ENCODE peak calls at places on chromosomes 13 and 19, in four cellular contexts. R is H1, V is WTC11, Z is K562. D is an unnamed sample.

GRCh38 chr19:36605101-36605838 is at the start of gene ZNF382:
- DNase-seq in V (peak), R (no peak), Z (no peak), D (peak)

GRCh38 chr13:95643471-95643813 is 1.1 kb downstream of the DZIP1 start:
- DNase-seq in V (no peak), R (no peak), Z (no peak), D (peak)

GRCh38 chr19:3068071-3068470 is 5.8 kb upstream of the TLE5 start:
- DNase-seq in V (no peak), Z (no peak), R (no peak), D (peak)

GRCh38 chr19:33550741-33551140 is 29.1 kb upstream of the PEPD start:
- DNase-seq in Z (no peak), R (no peak), V (no peak), D (no peak)

GRCh38 chr19:6473652-6474051 is 7.9 kb downstream of the DENND1C start:
- DNase-seq in V (no peak), R (no peak), Z (peak), D (no peak)

GRCh38 chr19:48415395-48415794 is 21.9 kb downstream of the GRIN2D start:
- DNase-seq in V (peak), Z (peak), R (peak), D (peak)

GRCh38 chr13:90302113-90302512 is 1045.4 kb upstream of the MIR17HG start:
- DNase-seq in Z (no peak), V (no peak), R (no peak), D (no peak)

GRCh38 chr13:61029064-61029463 is 386.6 kb downstream of the PCDH20 start:
- DNase-seq in R (no peak), Z (no peak), V (peak), D (peak)

GRCh38 chr13:112722433-112723250 is 32.8 kb downstream of the ATP11A start:
- DNase-seq in Z (peak), V (no peak), R (no peak), D (no peak)

GRCh38 chr19:47272448-47273312 is 2.0 kb upstream of the INAFM1 start:
- DNase-seq in V (no peak), Z (peak), R (no peak), D (no peak)

GRCh38 chr19:6032827-6033226 is 54.9 kb upstream of the RANBP3 start:
- DNase-seq in Z (no peak), V (no peak), R (no peak), D (no peak)

GRCh38 chr19:34128558-34129250 is 43.6 kb upstream of the LSM14A start:
- DNase-seq in R (no peak), Z (no peak), V (no peak), D (no peak)

GRCh38 chr19:51799311-51799997 is 4.5 kb downstream of the FPR3 start:
- DNase-seq in Z (peak), V (no peak), R (no peak), D (peak)

GRCh38 chr19:51798127-51798526 is 3.2 kb downstream of the FPR3 start:
- DNase-seq in R (no peak), V (no peak), Z (no peak), D (no peak)

GRCh38 chr19:51800849-51801244 is 5.9 kb downstream of the FPR3 start:
- DNase-seq in Z (peak), R (no peak), V (no peak), D (no peak)

GRCh38 chr19:51798958-51799310 is 4.0 kb downstream of the FPR3 start:
- DNase-seq in R (no peak), V (no peak), Z (no peak), D (no peak)

GRCh38 chr19:51799998-51800848 is 5.3 kb downstream of the FPR3 start:
- DNase-seq in V (no peak), Z (peak), R (no peak), D (no peak)
- TF ChIP-seq TEAD4 in V (no peak), Z (no peak), R (no peak), D (no peak)

GRCh38 chr13:93224545-93224944 is 2.1 kb upstream of the GPC6 start:
- DNase-seq in Z (no peak), R (no peak), V (peak), D (no peak)
- TF ChIP-seq TEAD4 in Z (no peak), R (peak), V (peak), D (no peak)

GRCh38 chr13:41905600-41906254 is 55.2 kb downstream of the VWA8 start:
- DNase-seq in R (no peak), V (no peak), Z (peak), D (peak)
- TF ChIP-seq TEAD4 in R (no peak), V (no peak), Z (no peak), D (no peak)

DNA sequence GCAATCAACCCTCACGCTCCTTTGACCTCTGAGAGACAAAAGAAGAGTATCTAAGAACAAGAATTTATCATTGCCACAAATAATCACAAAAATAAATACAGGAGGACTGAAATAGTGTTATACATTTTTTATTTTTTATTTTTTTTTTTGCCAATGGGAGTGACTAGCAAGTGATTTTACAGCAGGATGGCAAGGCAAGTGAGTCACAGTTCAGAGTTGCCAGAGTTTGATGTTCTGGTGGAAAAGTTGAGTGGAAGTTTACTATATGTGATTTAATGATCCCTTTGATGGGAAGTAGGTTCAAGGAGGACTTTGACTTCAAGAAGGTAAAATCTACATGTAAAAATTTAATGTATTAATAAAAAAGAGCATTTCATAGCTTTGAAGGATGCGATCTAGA is 2691.4 kb downstream of the PCDH9 start:
- DNase-seq in Z (no peak), R (no peak), V (no peak), D (no peak)
- TF ChIP-seq TEAD4 in Z (no peak), R (no peak), V (no peak), D (no peak)

GRCh38 chr19:30525383-30525782 is 153.2 kb downstream of the ZNF536 start:
- DNase-seq in R (no peak), V (no peak), Z (no peak), D (no peak)
- TF ChIP-seq TEAD4 in R (no peak), V (no peak), Z (no peak), D (no peak)

GRCh38 chr13:35630551-35631275 is 154.2 kb upstream of the MAB21L1 start:
- DNase-seq in R (no peak), Z (peak), V (peak), D (peak)
- TF ChIP-seq TEAD4 in R (peak), Z (no peak), V (no peak), D (no peak)

GRCh38 chr19:15463865-15464371 is 426 bp downstream of the RASAL3 start:
- DNase-seq in R (no peak), Z (no peak), V (peak), D (no peak)
- TF ChIP-seq TEAD4 in R (no peak), Z (no peak), V (no peak), D (no peak)